ENCODE peak calls at places on chromosomes 7 and 10, in six cellular contexts. M is body of pancreas, Y is erythroblast, T is right lobe of liver, I is tibial nerve, X is A549. F is an unnamed sample.

GRCh38 chr7:4683043-4683883 is 1.2 kb downstream of the FOXK1 start:
- DNase-seq in M (no peak), Y (peak; percentile 46), T (peak; percentile 55), I (no peak), X (no peak), F (no peak)

GRCh38 chr7:80440908-80441307 is 71.0 kb downstream of the GNAT3 start:
- DNase-seq in M (no peak), Y (no peak), T (no peak), I (no peak), X (no peak), F (no peak)

GRCh38 chr10:93437946-93438795 is 44.0 kb downstream of the MYOF start:
- DNase-seq in M (peak; percentile 14), Y (no peak), T (no peak), I (no peak), X (peak; percentile 45), F (no peak)

GRCh38 chr10:77974396-77975074 is 48.0 kb upstream of the DLG5 start:
- DNase-seq in M (peak; percentile 40), Y (peak; percentile 63), T (no peak), I (no peak), X (peak; percentile 71), F (no peak)

GRCh38 chr7:36962367-36962766 is 238.1 kb upstream of the AOAH start:
- DNase-seq in M (no peak), Y (no peak), T (no peak), I (no peak), X (no peak), F (no peak)

GRCh38 chr10:114821915-114822770 is 563 bp downstream of the FHIP2A start:
- DNase-seq in M (peak; percentile 19), Y (peak; percentile 88), T (peak; percentile 41), I (peak; percentile 31), X (peak; percentile 46), F (peak; percentile 27)

GRCh38 chr7:42745357-42746022 is 166.4 kb downstream of the C7orf25 start:
- DNase-seq in M (peak; percentile 39), Y (peak; percentile 52), T (no peak), I (peak; percentile 52), X (peak; percentile 55), F (no peak)

GRCh38 chr7:143148651-143149050 is 16.8 kb downstream of the PIP start:
- DNase-seq in M (no peak), Y (no peak), T (no peak), I (no peak), X (no peak), F (no peak)

GRCh38 chr10:2895616-2896196 is 171.6 kb upstream of the PFKP start:
- DNase-seq in M (no peak), Y (no peak), T (no peak), I (no peak), X (no peak), F (no peak)

GRCh38 chr7:28685660-28686417 is 272.3 kb downstream of the TRIL start:
- DNase-seq in M (peak; percentile 97), Y (peak; percentile 82), T (peak; percentile 80), I (peak; percentile 98), X (peak; percentile 85), F (peak; percentile 96)

GRCh38 chr10:119542990-119543813 is 683 bp upstream of the RGS10 start:
- DNase-seq in M (peak; percentile 50), Y (peak; percentile 83), T (peak; percentile 58), I (peak; percentile 50), X (peak; percentile 69), F (peak; percentile 88)

GRCh38 chr10:124266468-124267230 is 152.1 kb downstream of the OAT start:
- DNase-seq in M (no peak), Y (no peak), T (no peak), I (no peak), X (no peak), F (no peak)

GRCh38 chr10:30493609-30494530 is 59.9 kb downstream of the MAP3K8 start:
- DNase-seq in M (peak; percentile 76), Y (peak; percentile 78), T (peak; percentile 55), I (peak; percentile 44), X (peak; percentile 38), F (peak; percentile 80)

GRCh38 chr10:101889256-101890210 is 45.9 kb upstream of the KCNIP2 start:
- DNase-seq in M (peak; percentile 73), Y (peak; percentile 83), T (peak; percentile 72), I (peak; percentile 70), X (peak; percentile 73), F (peak; percentile 50)

GRCh38 chr10:113937756-113938155 is 83.3 kb downstream of the NHLRC2 start:
- DNase-seq in M (peak; percentile 72), Y (no peak), T (peak; percentile 35), I (no peak), X (no peak), F (no peak)

GRCh38 chr7:80095545-80095944 is 39.1 kb upstream of the GNAI1 start:
- DNase-seq in M (no peak), Y (peak; percentile 10), T (no peak), I (peak; percentile 26), X (no peak), F (no peak)

GRCh38 chr10:47141349-47141748 is 158.6 kb upstream of the GDF10 start:
- DNase-seq in M (no peak), Y (no peak), T (no peak), I (no peak), X (no peak), F (no peak)

GRCh38 chr10:77455538-77455937 is 182.1 kb downstream of the KCNMA1 start:
- DNase-seq in M (no peak), Y (no peak), T (no peak), I (no peak), X (no peak), F (no peak)

GRCh38 chr10:4651404-4652037 is 174.5 kb upstream of the AKR1E2 start:
- DNase-seq in M (no peak), Y (no peak), T (no peak), I (no peak), X (no peak), F (no peak)

GRCh38 chr7:155363146-155363539 is 65.5 kb downstream of the INSIG1 start:
- DNase-seq in M (no peak), Y (no peak), T (no peak), I (no peak), X (no peak), F (no peak)

GRCh38 chr7:155361947-155362346 is 64.3 kb downstream of the INSIG1 start:
- DNase-seq in M (no peak), Y (no peak), T (no peak), I (no peak), X (no peak), F (no peak)

GRCh38 chr7:155362380-155363145 is 64.9 kb downstream of the INSIG1 start:
- DNase-seq in M (no peak), Y (no peak), T (no peak), I (no peak), X (no peak), F (no peak)

GRCh38 chr7:155365146-155365874 is 67.6 kb downstream of the INSIG1 start:
- DNase-seq in M (no peak), Y (no peak), T (no peak), I (no peak), X (no peak), F (no peak)

DNA sequence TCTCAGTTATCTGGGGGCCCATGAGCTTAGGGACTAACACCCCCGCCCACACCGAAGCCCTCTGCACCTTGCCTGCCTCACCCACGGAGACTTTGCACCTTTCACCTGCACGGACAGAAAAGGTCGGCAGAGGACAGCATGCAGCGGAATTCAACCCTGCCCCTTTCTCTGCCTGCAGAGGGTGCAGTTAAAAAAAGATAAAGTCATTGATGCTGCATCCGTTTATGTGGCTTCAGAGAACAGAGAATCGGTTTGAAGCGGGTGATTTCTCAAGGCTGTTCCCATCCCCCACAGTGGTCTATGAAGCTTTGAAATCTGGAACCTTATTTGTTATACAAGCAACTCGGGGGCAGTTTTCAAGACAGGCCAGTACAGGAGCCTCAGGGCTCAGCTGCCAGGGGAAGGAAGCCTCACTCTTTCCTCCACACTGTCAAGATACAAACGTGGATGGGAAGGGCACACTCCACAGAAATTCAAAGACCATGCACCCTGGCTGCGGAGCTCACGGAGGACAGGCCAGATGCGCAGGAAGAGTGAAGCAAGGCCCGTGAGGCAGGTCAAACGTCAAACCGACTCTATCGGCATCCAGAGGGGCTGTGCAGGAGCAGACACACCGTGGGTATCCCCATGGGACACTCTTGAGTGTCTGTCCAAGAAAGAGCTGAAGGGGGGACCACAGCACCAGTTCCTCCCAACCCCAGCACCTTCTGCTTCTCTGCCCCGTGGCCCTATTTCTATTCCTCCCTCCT is 66.3 kb downstream of the INSIG1 start:
- DNase-seq in M (no peak), Y (no peak), T (no peak), I (no peak), X (no peak), F (no peak)
- TF ChIP-seq POLR2A in M (no peak), Y (no peak), T (no peak), I (no peak), X (no peak), F (no peak)

GRCh38 chr7:74284781-74285259 is 4.4 kb upstream of the CLIP2 start:
- DNase-seq in M (peak; percentile 73), Y (peak; percentile 31), T (no peak), I (no peak), X (peak; percentile 86), F (no peak)
- TF ChIP-seq POLR2A in M (no peak), Y (no peak), T (no peak), I (no peak), X (no peak), F (no peak)

GRCh38 chr10:26730548-26730947 is 33.0 kb downstream of the PDSS1 start:
- DNase-seq in M (no peak), Y (no peak), T (no peak), I (no peak), X (no peak), F (no peak)

GRCh38 chr10:26737730-26738129 is 40.2 kb downstream of the PDSS1 start:
- DNase-seq in M (peak; percentile 51), Y (no peak), T (no peak), I (peak; percentile 11), X (no peak), F (no peak)

GRCh38 chr10:26738354-26738753 is 40.9 kb downstream of the PDSS1 start:
- DNase-seq in M (no peak), Y (no peak), T (no peak), I (no peak), X (no peak), F (no peak)

GRCh38 chr10:26735435-26735834 is 37.9 kb downstream of the PDSS1 start:
- DNase-seq in M (no peak), Y (no peak), T (no peak), I (no peak), X (no peak), F (no peak)

DNA sequence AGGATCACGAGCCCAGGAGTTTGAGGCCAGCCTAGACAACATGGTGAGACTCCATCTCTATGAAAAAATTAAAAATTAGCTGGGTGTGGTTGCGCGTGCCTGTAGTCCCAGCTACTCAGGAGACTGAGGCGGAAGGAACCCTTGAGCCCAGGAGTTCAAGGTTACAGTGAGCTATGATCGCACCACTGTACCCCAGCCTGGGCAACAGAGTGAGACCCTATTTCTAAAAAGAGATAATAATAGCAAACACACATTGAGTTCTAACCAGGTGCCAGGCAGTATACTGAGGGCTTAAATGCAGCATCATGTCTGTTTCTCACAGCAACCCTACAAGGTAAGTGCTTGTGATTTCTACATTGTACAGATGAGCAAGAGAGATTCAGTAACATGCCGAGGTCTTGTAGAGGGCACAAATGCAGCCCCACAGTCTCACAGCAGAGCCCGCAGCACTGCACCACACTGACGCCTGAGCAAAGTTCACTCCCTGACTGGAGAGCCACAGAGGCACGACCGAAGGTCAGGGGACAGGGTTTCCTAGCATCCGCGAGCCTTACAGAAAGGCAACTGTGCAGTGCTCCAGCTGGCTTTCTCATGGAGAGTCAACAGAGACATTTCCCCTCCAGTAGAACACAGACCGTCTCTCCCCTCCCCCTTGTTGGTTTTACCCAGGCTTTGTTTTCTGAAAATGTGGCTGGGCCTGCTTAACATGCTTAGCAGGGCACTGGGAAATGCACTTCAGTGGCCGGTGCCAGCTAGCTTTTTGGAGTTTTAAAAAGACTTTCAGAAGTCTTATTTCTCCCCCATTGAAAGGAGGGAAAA is 36.5 kb downstream of the PDSS1 start:
- DNase-seq in M (peak; percentile 18), Y (no peak), T (peak; percentile 77), I (no peak), X (no peak), F (no peak)
- TF ChIP-seq POLR2A in M (no peak), Y (no peak), T (no peak), I (no peak), X (no peak), F (no peak)

GRCh38 chr7:66114743-66115727 is at the start of gene CRCP:
- DNase-seq in M (peak; percentile 84), Y (peak; percentile 87), T (peak; percentile 85), I (peak; percentile 65), X (peak; percentile 77), F (peak; percentile 80)
- TF ChIP-seq POLR2A in M (peak; percentile 88), Y (peak; percentile 83), T (peak; percentile 87), I (peak; percentile 11), X (peak; percentile 76), F (no peak)